ENCODE peak calls at places on chromosome 16, in eight cellular contexts. U is COR-L47, S is RWPE1, Y is endothelial cell, I is EH, H is choroid plexus epithelial cell, D is fibroblast of lung, B is EL. O is an unnamed sample.

GRCh38 chr16:6016530-6017184 is 919.1 kb upstream of the EEF2KMT start:
- DNase-seq in D (peak), Y (peak), B (no peak), S (peak), I (peak), U (no peak), H (peak), O (no peak)

GRCh38 chr16:87690911-87691685 is 74.7 kb downstream of the KLHDC4 start:
- DNase-seq in B (no peak), I (no peak), Y (no peak), D (no peak), S (no peak), U (no peak), H (no peak), O (no peak)

GRCh38 chr16:10538583-10538982 is 41.8 kb downstream of the EMP2 start:
- DNase-seq in I (no peak), D (no peak), H (no peak), Y (no peak), S (no peak), U (no peak), B (no peak), O (no peak)

GRCh38 chr16:13845232-13845631 is 74.7 kb upstream of the ERCC4 start:
- DNase-seq in S (no peak), Y (no peak), U (no peak), I (no peak), H (no peak), B (no peak), D (no peak), O (no peak)

GRCh38 chr16:75074920-75075687 is 41.5 kb downstream of the LDHD start:
- DNase-seq in I (no peak), U (no peak), Y (no peak), B (no peak), H (peak), S (no peak), D (no peak), O (peak)

GRCh38 chr16:11325404-11326083 is 19.7 kb upstream of the RMI2 start:
- DNase-seq in U (no peak), I (no peak), H (no peak), B (no peak), Y (no peak), S (no peak), D (no peak), O (no peak)

GRCh38 chr16:55248494-55248893 is 75.5 kb upstream of the IRX6 start:
- DNase-seq in U (no peak), I (no peak), H (no peak), Y (no peak), B (no peak), D (no peak), S (no peak), O (no peak)

GRCh38 chr16:11901091-11901490 is 14.7 kb downstream of the GSPT1 start:
- DNase-seq in S (no peak), I (peak), H (no peak), B (peak), U (no peak), Y (no peak), D (peak), O (no peak)

GRCh38 chr16:16915771-16916170 is 536.8 kb downstream of the NPIPA7 start:
- DNase-seq in H (no peak), U (no peak), D (no peak), I (no peak), S (no peak), B (no peak), Y (no peak), O (no peak)

GRCh38 chr16:28140788-28141618 is 70.8 kb downstream of the XPO6 start:
- DNase-seq in U (no peak), Y (no peak), H (no peak), B (no peak), D (no peak), I (no peak), S (no peak), O (peak)

GRCh38 chr16:70298988-70299938 is at the start of gene DDX19B:
- DNase-seq in H (peak), B (peak), Y (peak), S (peak), D (peak), U (peak), I (peak), O (peak)

GRCh38 chr16:53752566-53752965 is 48.6 kb downstream of the FTO start:
- DNase-seq in H (no peak), D (no peak), U (no peak), I (no peak), S (no peak), B (no peak), Y (no peak), O (no peak)

GRCh38 chr16:84985079-84986065 is 26.0 kb downstream of the ZDHHC7 start:
- DNase-seq in U (no peak), B (peak), Y (no peak), H (peak), S (peak), D (peak), I (peak), O (no peak)

GRCh38 chr16:8868272-8869211 is at the start of gene CARHSP1:
- DNase-seq in H (peak), D (peak), Y (peak), B (peak), I (peak), U (peak), S (peak), O (peak)

GRCh38 chr16:85056211-85056748 is 28.7 kb downstream of the KIAA0513 start:
- DNase-seq in Y (peak), B (peak), D (peak), U (no peak), S (no peak), H (peak), I (peak), O (no peak)

GRCh38 chr16:88318091-88318494 is 64.7 kb upstream of the ZNF469 start:
- DNase-seq in D (no peak), B (no peak), U (no peak), I (no peak), Y (no peak), H (no peak), S (no peak), O (no peak)

GRCh38 chr16:56436258-56436657 is 10.9 kb upstream of the AMFR start:
- DNase-seq in D (no peak), S (no peak), B (no peak), H (no peak), Y (no peak), I (no peak), U (no peak), O (no peak)

GRCh38 chr16:17395849-17396480 is 74.8 kb downstream of the XYLT1 start:
- DNase-seq in Y (no peak), U (no peak), S (no peak), D (peak), B (no peak), H (no peak), I (no peak), O (no peak)

GRCh38 chr16:31134625-31135534 is 647 bp downstream of the PRSS8 start:
- DNase-seq in I (no peak), Y (no peak), B (no peak), H (no peak), S (peak), U (peak), D (no peak), O (no peak)

GRCh38 chr16:88017006-88017405 is 65.8 kb downstream of the BANP start:
- DNase-seq in S (no peak), H (no peak), D (no peak), B (no peak), U (no peak), Y (no peak), I (no peak), O (no peak)

GRCh38 chr16:31386157-31386984 is 6.8 kb upstream of the ITGAD start:
- DNase-seq in D (peak), U (no peak), B (peak), Y (no peak), S (peak), H (peak), I (peak), O (peak)

GRCh38 chr16:56203052-56203451 is 11.8 kb downstream of the GNAO1 start:
- DNase-seq in U (no peak), B (peak), D (peak), I (peak), S (no peak), Y (no peak), H (peak), O (peak)

GRCh38 chr16:48526058-48526957 is 83.7 kb downstream of the N4BP1 start:
- DNase-seq in I (no peak), U (peak), D (peak), H (peak), Y (no peak), B (no peak), S (peak), O (peak)

GRCh38 chr16:19518423-19518822 is 3.5 kb downstream of the GDE1 start:
- DNase-seq in I (no peak), U (no peak), Y (no peak), D (no peak), B (no peak), S (no peak), H (no peak), O (no peak)

GRCh38 chr16:73369841-73370240 is 321.9 kb upstream of the ZFHX3 start:
- DNase-seq in I (no peak), Y (no peak), D (no peak), S (no peak), B (no peak), H (no peak), U (no peak), O (no peak)

GRCh38 chr16:21302454-21302853 is 24.4 kb upstream of the CRYM start:
- DNase-seq in I (peak), B (peak), S (no peak), H (peak), U (no peak), D (no peak), Y (no peak), O (no peak)

GRCh38 chr16:58011652-58012051 is 10.4 kb downstream of the USB1 start:
- DNase-seq in S (no peak), B (peak), Y (no peak), D (peak), I (peak), U (no peak), H (peak), O (no peak)

GRCh38 chr16:12096828-12097522 is 120.4 kb downstream of the SNX29 start:
- DNase-seq in B (no peak), U (no peak), Y (no peak), D (no peak), H (no peak), I (no peak), S (no peak), O (no peak)

GRCh38 chr16:65490296-65490695 is 368.4 kb upstream of the CDH11 start:
- DNase-seq in B (no peak), I (no peak), S (no peak), D (no peak), U (no peak), H (no peak), Y (no peak), O (no peak)

GRCh38 chr16:71883849-71884638 is at the start of gene ZNF821:
- DNase-seq in Y (peak), U (peak), S (peak), D (peak), I (peak), H (peak), B (peak), O (peak)

GRCh38 chr16:19128454-19129210 is 14.9 kb downstream of the ITPRIPL2 start:
- DNase-seq in U (no peak), B (no peak), H (no peak), Y (no peak), S (no peak), D (no peak), I (no peak), O (no peak)